ENCODE peak calls at places on chromosomes 11 and 22, in five cellular contexts. D is heart right ventricle; Y is CD4-positive, CD25-positive, alpha-beta regulatory T cell; V is iPS DF 6.9; I is IMR-90. T is an unnamed sample.
A peak's percentile ranks its signal among the peaks of the same experiment; 100 is the strongest.

GRCh38 chr22:25892678-25893077 is 150.7 kb downstream of the MYO18B start:
- DNase-seq in D (no peak), Y (no peak), I (no peak), V (no peak), T (no peak)

GRCh38 chr11:63680842-63681207 is 475 bp upstream of the RTN3 start:
- DNase-seq in I (no peak), Y (no peak), V (no peak), D (no peak), T (no peak)

GRCh38 chr22:29315286-29316195 is at the start of gene RASL10A:
- DNase-seq in V (no peak), I (no peak), D (no peak), Y (no peak), T (no peak)

GRCh38 chr11:76717369-76717768 is 46.8 kb upstream of the LRRC32 start:
- DNase-seq in V (no peak), I (no peak), D (no peak), Y (no peak), T (no peak)

GRCh38 chr11:130600139-130600538 is 151.7 kb downstream of the ADAMTS15 start:
- DNase-seq in Y (no peak), D (no peak), V (no peak), I (peak; percentile 64), T (no peak)

GRCh38 chr22:30267382-30268302 is 991 bp upstream of the OSM start:
- DNase-seq in V (no peak), Y (peak; percentile 90), I (no peak), D (no peak), T (no peak)

GRCh38 chr22:32531955-32532818 is 57.6 kb downstream of the FBXO7 start:
- DNase-seq in V (peak; percentile 41), D (peak; percentile 92), Y (no peak), I (peak; percentile 93), T (peak; percentile 70)

GRCh38 chr11:70834277-70834940 is 418.0 kb downstream of the SHANK2 start:
- DNase-seq in I (peak; percentile 14), Y (no peak), D (no peak), V (peak; percentile 35), T (no peak)

GRCh38 chr11:25899761-25900160 is 432.2 kb upstream of the ANO3 start:
- DNase-seq in D (no peak), I (no peak), Y (no peak), V (no peak), T (no peak)

GRCh38 chr22:50613291-50613981 is 12.8 kb downstream of the MAPK8IP2 start:
- DNase-seq in I (no peak), D (peak; percentile 75), V (no peak), Y (no peak), T (peak; percentile 83)

GRCh38 chr11:6633422-6634408 is 14.5 kb upstream of the TPP1 start:
- DNase-seq in D (peak; percentile 70), Y (no peak), I (no peak), V (no peak), T (no peak)

GRCh38 chr11:79439893-79440450 is 858 bp downstream of the TENM4 start:
- DNase-seq in V (no peak), Y (no peak), I (no peak), D (no peak), T (no peak)

GRCh38 chr22:23281053-23281405 is 100.7 kb downstream of the BCR start:
- DNase-seq in I (no peak), Y (no peak), V (no peak), D (no peak), T (no peak)

GRCh38 chr11:26930518-26931247 is 63.2 kb upstream of the FIBIN start:
- DNase-seq in Y (no peak), V (no peak), D (no peak), I (peak; percentile 54), T (no peak)

GRCh38 chr22:48277868-48278581 is 1515.6 kb downstream of the TBC1D22A start:
- DNase-seq in Y (no peak), D (no peak), I (no peak), V (no peak), T (no peak)

GRCh38 chr11:35154960-35155359 is 16.0 kb downstream of the CD44 start:
- DNase-seq in D (no peak), V (no peak), I (no peak), Y (no peak), T (no peak)

GRCh38 chr22:42985541-42985925 is 29.4 kb downstream of the PACSIN2 start:
- DNase-seq in V (no peak), Y (no peak), D (no peak), I (no peak), T (no peak)
- H3K27ac ChIP-seq in V (no peak overlapping the region), Y (no peak overlapping the region), D (no peak overlapping the region), I (no peak overlapping the region), T (no peak overlapping the region)

DNA sequence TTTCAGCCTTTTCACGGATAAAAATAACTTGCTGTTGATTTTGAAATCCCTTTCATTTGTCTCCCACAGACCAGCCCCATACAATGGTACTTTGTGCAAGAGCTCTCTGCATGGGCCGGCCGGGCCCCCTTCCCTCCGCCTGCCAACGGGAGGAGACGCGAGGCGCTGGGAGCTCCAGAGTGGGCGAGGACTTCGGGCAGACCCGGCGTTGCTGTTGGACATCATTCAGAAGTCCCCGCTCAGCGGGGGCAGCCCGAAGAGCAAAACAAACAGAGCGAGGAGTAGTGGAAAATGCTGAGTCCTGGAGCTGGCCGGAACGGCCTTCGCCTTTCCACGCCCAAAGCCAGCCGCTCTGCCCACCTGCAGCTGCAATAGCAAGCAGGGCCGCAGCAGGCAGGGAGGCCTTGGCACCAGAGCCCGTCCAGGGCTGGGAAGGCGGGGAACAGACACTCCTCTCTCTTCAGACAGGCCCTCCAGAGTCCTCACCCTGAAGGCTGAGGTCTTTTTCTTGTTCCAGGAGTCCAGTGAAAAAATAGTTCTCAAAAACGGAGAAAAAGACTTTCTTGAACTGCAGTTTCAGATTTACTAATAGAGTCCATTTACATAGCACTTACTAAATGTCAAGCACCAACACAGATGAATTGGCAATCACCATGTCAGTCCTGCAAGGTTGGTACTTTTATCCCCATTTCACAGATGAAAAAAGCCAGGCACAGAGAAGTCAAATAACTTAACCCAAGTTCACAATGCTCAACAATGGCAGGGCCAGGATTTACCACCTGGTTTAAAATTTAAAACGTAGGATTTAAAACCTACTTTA is 135.5 kb downstream of the ETS1 start:
- DNase-seq in I (peak; percentile 57), Y (peak; percentile 41), V (no peak), D (peak; percentile 75), T (peak; percentile 55)
- H3K4me3 ChIP-seq in I (no peak overlapping the region), Y (no peak overlapping the region), V (no peak overlapping the region), D (peak overlapping the region; percentile 38), T (no peak overlapping the region)

GRCh38 chr11:46343520-46343919 is 3.7 kb upstream of the DGKZ start:
- DNase-seq in I (no peak), V (no peak), Y (no peak), D (no peak), T (no peak)

GRCh38 chr11:46345131-46345597 is 2.1 kb upstream of the DGKZ start:
- DNase-seq in Y (peak; percentile 48), D (peak; percentile 71), V (no peak), I (no peak), T (peak; percentile 64)

GRCh38 chr11:46347637-46348311 is 511 bp downstream of the DGKZ start:
- DNase-seq in D (no peak), Y (no peak), V (no peak), I (no peak), T (no peak)

GRCh38 chr11:46346886-46347636 is at the start of gene DGKZ:
- DNase-seq in V (no peak), D (peak; percentile 87), Y (peak; percentile 88), I (peak; percentile 74), T (peak; percentile 85)

GRCh38 chr11:46345881-46346484 is 1.3 kb upstream of the DGKZ start:
- DNase-seq in I (no peak), Y (peak; percentile 69), V (no peak), D (no peak), T (no peak)
- H3K4me1 ChIP-seq in I (peaks cover 15% of the 10 kb centered on the region), Y (peaks cover 71% of the 10 kb centered on the region), V (peaks cover 11% of the 10 kb centered on the region), D (peaks cover 80% of the 10 kb centered on the region), T (peaks cover 27% of the 10 kb centered on the region)

GRCh38 chr11:65502274-65502851 is 3.5 kb downstream of the MALAT1 start:
- DNase-seq in D (no peak), I (peak; percentile 61), Y (peak; percentile 67), V (no peak), T (no peak)
- H3K27ac ChIP-seq in D (peak overlapping the region; percentile 97), I (no peak overlapping the region), Y (peak overlapping the region; percentile 98), V (no peak overlapping the region), T (peak overlapping the region; percentile 96)

GRCh38 chr11:3188496-3189192 is 23.5 kb upstream of the OSBPL5 start:
- DNase-seq in V (no peak), D (no peak), I (no peak), Y (no peak), T (no peak)
- H3K4me3 ChIP-seq in V (no peak overlapping the region), D (no peak overlapping the region), I (no peak overlapping the region), Y (no peak overlapping the region), T (no peak overlapping the region)

T was measured in lung.